ENCODE peak calls at places on chromosomes 11 and 22, in ten cellular contexts. One of them, this sample, is unnamed.

GRCh38 chr22:44755000-44755399 is 2.6 kb downstream of the ARHGAP8 start:
- DNase-seq in colonic mucosa: peak
- DNase-seq in nephron progenitor cell: no peak
- DNase-seq in KG1: no peak
- DNase-seq in foreskin fibroblast: no peak
- DNase-seq in activated T-cell treated with anti-CD3 and anti-CD28 coated beads, Interleukin-2, amount 50 U/mL, for 24 hours: no peak
- DNase-seq in NCI-H1417: no peak
- DNase-seq in activated naive CD4-positive, alpha-beta T cell treated with Interleukin-2 at 50 U/mL for 16 hours: no peak
- DNase-seq in NCI-H2171 treated with DMSO at 0.1 percent for 48 hours: no peak
- DNase-seq in activated CD8-positive, alpha-beta memory T cell treated with anti-CD3 and anti-CD28 coated beads for 4 hours: no peak
- DNase-seq in this sample: no peak

GRCh38 chr11:76368497-76368896 is 12.4 kb downstream of the THAP12 start:
- DNase-seq in colonic mucosa: no peak
- DNase-seq in nephron progenitor cell: no peak
- DNase-seq in KG1: no peak
- DNase-seq in foreskin fibroblast: no peak
- DNase-seq in activated T-cell treated with anti-CD3 and anti-CD28 coated beads, Interleukin-2, amount 50 U/mL, for 24 hours: no peak
- DNase-seq in NCI-H1417: no peak
- DNase-seq in activated naive CD4-positive, alpha-beta T cell treated with Interleukin-2 at 50 U/mL for 16 hours: no peak
- DNase-seq in NCI-H2171 treated with DMSO at 0.1 percent for 48 hours: no peak
- DNase-seq in activated CD8-positive, alpha-beta memory T cell treated with anti-CD3 and anti-CD28 coated beads for 4 hours: no peak
- DNase-seq in this sample: no peak

GRCh38 chr11:26219506-26220117 is 112.3 kb upstream of the ANO3 start:
- DNase-seq in colonic mucosa: no peak
- DNase-seq in nephron progenitor cell: no peak
- DNase-seq in KG1: no peak
- DNase-seq in foreskin fibroblast: peak
- DNase-seq in activated T-cell treated with anti-CD3 and anti-CD28 coated beads, Interleukin-2, amount 50 U/mL, for 24 hours: no peak
- DNase-seq in NCI-H1417: no peak
- DNase-seq in activated naive CD4-positive, alpha-beta T cell treated with Interleukin-2 at 50 U/mL for 16 hours: no peak
- DNase-seq in NCI-H2171 treated with DMSO at 0.1 percent for 48 hours: no peak
- DNase-seq in activated CD8-positive, alpha-beta memory T cell treated with anti-CD3 and anti-CD28 coated beads for 4 hours: no peak
- DNase-seq in this sample: no peak

GRCh38 chr11:44623321-44623715 is 57.9 kb downstream of the CD82 start:
- DNase-seq in colonic mucosa: peak
- DNase-seq in nephron progenitor cell: no peak
- DNase-seq in KG1: no peak
- DNase-seq in foreskin fibroblast: no peak
- DNase-seq in activated T-cell treated with anti-CD3 and anti-CD28 coated beads, Interleukin-2, amount 50 U/mL, for 24 hours: peak
- DNase-seq in NCI-H1417: no peak
- DNase-seq in activated naive CD4-positive, alpha-beta T cell treated with Interleukin-2 at 50 U/mL for 16 hours: peak
- DNase-seq in NCI-H2171 treated with DMSO at 0.1 percent for 48 hours: no peak
- DNase-seq in activated CD8-positive, alpha-beta memory T cell treated with anti-CD3 and anti-CD28 coated beads for 4 hours: no peak
- DNase-seq in this sample: no peak

GRCh38 chr11:69718147-69718546 is 14.3 kb upstream of the FGF19 start:
- DNase-seq in colonic mucosa: no peak
- DNase-seq in nephron progenitor cell: peak
- DNase-seq in KG1: no peak
- DNase-seq in foreskin fibroblast: peak
- DNase-seq in activated T-cell treated with anti-CD3 and anti-CD28 coated beads, Interleukin-2, amount 50 U/mL, for 24 hours: no peak
- DNase-seq in NCI-H1417: peak
- DNase-seq in activated naive CD4-positive, alpha-beta T cell treated with Interleukin-2 at 50 U/mL for 16 hours: no peak
- DNase-seq in NCI-H2171 treated with DMSO at 0.1 percent for 48 hours: peak
- DNase-seq in activated CD8-positive, alpha-beta memory T cell treated with anti-CD3 and anti-CD28 coated beads for 4 hours: no peak
- DNase-seq in this sample: peak

GRCh38 chr11:133347988-133348387 is 184.3 kb downstream of the OPCML start:
- DNase-seq in colonic mucosa: no peak
- DNase-seq in nephron progenitor cell: no peak
- DNase-seq in KG1: no peak
- DNase-seq in foreskin fibroblast: no peak
- DNase-seq in activated T-cell treated with anti-CD3 and anti-CD28 coated beads, Interleukin-2, amount 50 U/mL, for 24 hours: no peak
- DNase-seq in NCI-H1417: no peak
- DNase-seq in activated naive CD4-positive, alpha-beta T cell treated with Interleukin-2 at 50 U/mL for 16 hours: no peak
- DNase-seq in NCI-H2171 treated with DMSO at 0.1 percent for 48 hours: no peak
- DNase-seq in activated CD8-positive, alpha-beta memory T cell treated with anti-CD3 and anti-CD28 coated beads for 4 hours: no peak
- DNase-seq in this sample: no peak

GRCh38 chr11:13227676-13228255 is 49.8 kb upstream of the BMAL1 start:
- DNase-seq in colonic mucosa: no peak
- DNase-seq in nephron progenitor cell: no peak
- DNase-seq in KG1: no peak
- DNase-seq in foreskin fibroblast: no peak
- DNase-seq in activated T-cell treated with anti-CD3 and anti-CD28 coated beads, Interleukin-2, amount 50 U/mL, for 24 hours: no peak
- DNase-seq in NCI-H1417: no peak
- DNase-seq in activated naive CD4-positive, alpha-beta T cell treated with Interleukin-2 at 50 U/mL for 16 hours: no peak
- DNase-seq in NCI-H2171 treated with DMSO at 0.1 percent for 48 hours: no peak
- DNase-seq in activated CD8-positive, alpha-beta memory T cell treated with anti-CD3 and anti-CD28 coated beads for 4 hours: no peak
- DNase-seq in this sample: no peak

GRCh38 chr22:42228480-42228879 is 42.0 kb downstream of the TCF20 start:
- DNase-seq in colonic mucosa: no peak
- DNase-seq in nephron progenitor cell: no peak
- DNase-seq in KG1: no peak
- DNase-seq in foreskin fibroblast: no peak
- DNase-seq in activated T-cell treated with anti-CD3 and anti-CD28 coated beads, Interleukin-2, amount 50 U/mL, for 24 hours: no peak
- DNase-seq in NCI-H1417: no peak
- DNase-seq in activated naive CD4-positive, alpha-beta T cell treated with Interleukin-2 at 50 U/mL for 16 hours: no peak
- DNase-seq in NCI-H2171 treated with DMSO at 0.1 percent for 48 hours: no peak
- DNase-seq in activated CD8-positive, alpha-beta memory T cell treated with anti-CD3 and anti-CD28 coated beads for 4 hours: no peak
- DNase-seq in this sample: no peak

GRCh38 chr11:93512073-93512475 is 31.1 kb downstream of the SMCO4 start:
- DNase-seq in colonic mucosa: no peak
- DNase-seq in nephron progenitor cell: no peak
- DNase-seq in KG1: no peak
- DNase-seq in foreskin fibroblast: no peak
- DNase-seq in activated T-cell treated with anti-CD3 and anti-CD28 coated beads, Interleukin-2, amount 50 U/mL, for 24 hours: no peak
- DNase-seq in NCI-H1417: no peak
- DNase-seq in activated naive CD4-positive, alpha-beta T cell treated with Interleukin-2 at 50 U/mL for 16 hours: no peak
- DNase-seq in NCI-H2171 treated with DMSO at 0.1 percent for 48 hours: no peak
- DNase-seq in activated CD8-positive, alpha-beta memory T cell treated with anti-CD3 and anti-CD28 coated beads for 4 hours: no peak
- DNase-seq in this sample: no peak

GRCh38 chr22:39690901-39691620 is 120.5 kb downstream of the CACNA1I start:
- DNase-seq in colonic mucosa: no peak
- DNase-seq in nephron progenitor cell: peak
- DNase-seq in KG1: no peak
- DNase-seq in foreskin fibroblast: peak
- DNase-seq in activated T-cell treated with anti-CD3 and anti-CD28 coated beads, Interleukin-2, amount 50 U/mL, for 24 hours: peak
- DNase-seq in NCI-H1417: peak
- DNase-seq in activated naive CD4-positive, alpha-beta T cell treated with Interleukin-2 at 50 U/mL for 16 hours: peak
- DNase-seq in NCI-H2171 treated with DMSO at 0.1 percent for 48 hours: no peak
- DNase-seq in activated CD8-positive, alpha-beta memory T cell treated with anti-CD3 and anti-CD28 coated beads for 4 hours: no peak
- DNase-seq in this sample: no peak

GRCh38 chr11:118277312-118277711 is 13.2 kb upstream of the MPZL2 start:
- DNase-seq in colonic mucosa: no peak
- DNase-seq in nephron progenitor cell: no peak
- DNase-seq in KG1: no peak
- DNase-seq in foreskin fibroblast: peak
- DNase-seq in activated T-cell treated with anti-CD3 and anti-CD28 coated beads, Interleukin-2, amount 50 U/mL, for 24 hours: no peak
- DNase-seq in NCI-H1417: no peak
- DNase-seq in activated naive CD4-positive, alpha-beta T cell treated with Interleukin-2 at 50 U/mL for 16 hours: no peak
- DNase-seq in NCI-H2171 treated with DMSO at 0.1 percent for 48 hours: no peak
- DNase-seq in activated CD8-positive, alpha-beta memory T cell treated with anti-CD3 and anti-CD28 coated beads for 4 hours: no peak
- DNase-seq in this sample: peak

GRCh38 chr11:121654506-121655480 is 202.0 kb upstream of the SORL1-AS1 start:
- DNase-seq in colonic mucosa: no peak
- DNase-seq in nephron progenitor cell: no peak
- DNase-seq in KG1: no peak
- DNase-seq in foreskin fibroblast: peak
- DNase-seq in activated T-cell treated with anti-CD3 and anti-CD28 coated beads, Interleukin-2, amount 50 U/mL, for 24 hours: no peak
- DNase-seq in NCI-H1417: no peak
- DNase-seq in activated naive CD4-positive, alpha-beta T cell treated with Interleukin-2 at 50 U/mL for 16 hours: no peak
- DNase-seq in NCI-H2171 treated with DMSO at 0.1 percent for 48 hours: no peak
- DNase-seq in activated CD8-positive, alpha-beta memory T cell treated with anti-CD3 and anti-CD28 coated beads for 4 hours: no peak
- DNase-seq in this sample: peak

GRCh38 chr22:42869463-42869862 is 12.4 kb upstream of the ARFGAP3 start:
- DNase-seq in colonic mucosa: no peak
- DNase-seq in nephron progenitor cell: no peak
- DNase-seq in KG1: no peak
- DNase-seq in foreskin fibroblast: no peak
- DNase-seq in activated T-cell treated with anti-CD3 and anti-CD28 coated beads, Interleukin-2, amount 50 U/mL, for 24 hours: no peak
- DNase-seq in NCI-H1417: no peak
- DNase-seq in activated naive CD4-positive, alpha-beta T cell treated with Interleukin-2 at 50 U/mL for 16 hours: no peak
- DNase-seq in NCI-H2171 treated with DMSO at 0.1 percent for 48 hours: no peak
- DNase-seq in activated CD8-positive, alpha-beta memory T cell treated with anti-CD3 and anti-CD28 coated beads for 4 hours: no peak
- DNase-seq in this sample: no peak